ENCODE peak calls at places on chromosomes 7 and 10, in six cellular contexts. G, A, T, E, D and R are unnamed samples.

GRCh38 chr7:11328309-11328708 is 354.6 kb downstream of the PHF14 start:
- DNase-seq in T (no peak), D (no peak), E (no peak), A (no peak), G (no peak), R (no peak)

GRCh38 chr10:116005301-116005700 is 267.7 kb downstream of the GFRA1 start:
- DNase-seq in G (no peak), D (no peak), A (no peak), E (no peak), T (no peak), R (no peak)

GRCh38 chr10:127018766-127019165 is 113.5 kb downstream of the DOCK1 start:
- DNase-seq in A (no peak), T (no peak), E (no peak), D (no peak), G (no peak), R (no peak)

GRCh38 chr7:43758029-43758860 is at the start of gene BLVRA:
- DNase-seq in D (peak; percentile 43), G (peak; percentile 32), T (peak; percentile 48), E (peak; percentile 93), A (no peak), R (no peak)

GRCh38 chr10:129972145-129972965 is 8.3 kb upstream of the EBF3 start:
- DNase-seq in E (peak; percentile 41), D (no peak), G (no peak), T (no peak), A (no peak), R (no peak)

GRCh38 chr10:117763528-117763927 is 221.0 kb downstream of the EMX2 start:
- DNase-seq in D (no peak), A (no peak), E (no peak), T (no peak), G (no peak), R (no peak)

GRCh38 chr10:12512292-12513002 is 163.1 kb downstream of the CAMK1D start:
- DNase-seq in G (peak; percentile 90), E (no peak), T (no peak), A (peak; percentile 73), D (no peak), R (peak; percentile 84)

GRCh38 chr7:115230882-115231508 is 309.1 kb downstream of the MDFIC start:
- DNase-seq in G (peak; percentile 12), E (no peak), A (peak; percentile 14), T (no peak), D (no peak), R (peak; percentile 100)

GRCh38 chr7:93327006-93327633 is 95.0 kb downstream of the VPS50 start:
- DNase-seq in G (no peak), T (no peak), E (no peak), A (no peak), D (no peak), R (no peak)

GRCh38 chr10:114685456-114685855 is 27.4 kb upstream of the ABLIM1 start:
- DNase-seq in E (no peak), A (no peak), D (no peak), G (no peak), T (no peak), R (no peak)

GRCh38 chr7:6248581-6248980 is 23.8 kb downstream of the CYTH3 start:
- DNase-seq in T (no peak), D (no peak), A (no peak), G (no peak), E (no peak), R (no peak)

GRCh38 chr7:158432369-158433270 is 155.0 kb downstream of the PTPRN2 start:
- DNase-seq in E (no peak), D (no peak), T (no peak), A (peak; percentile 90), G (peak; percentile 92), R (peak; percentile 95)

GRCh38 chr7:115340828-115341227 is 418.9 kb downstream of the MDFIC start:
- DNase-seq in D (no peak), G (no peak), E (no peak), T (no peak), A (no peak), R (no peak)

GRCh38 chr10:121411006-121411405 is 187.2 kb downstream of the FGFR2 start:
- DNase-seq in T (no peak), E (no peak), G (no peak), D (no peak), A (no peak), R (no peak)

GRCh38 chr10:69101451-69102095 is 13.7 kb downstream of the SRGN start:
- DNase-seq in E (no peak), G (no peak), T (no peak), A (no peak), D (no peak), R (no peak)

GRCh38 chr7:151951672-151952338 is 4.4 kb upstream of the GALNTL5 start:
- DNase-seq in D (no peak), T (no peak), G (no peak), E (no peak), A (no peak), R (no peak)

GRCh38 chr10:101018118-101018599 is 12.8 kb downstream of the PDZD7 start:
- DNase-seq in A (no peak), D (no peak), G (no peak), T (no peak), E (no peak), R (no peak)

GRCh38 chr10:11134411-11134810 is 116.7 kb downstream of the CELF2 start:
- DNase-seq in D (no peak), T (no peak), A (no peak), G (no peak), E (no peak), R (no peak)

GRCh38 chr7:131604841-131605279 is 48.4 kb upstream of the PODXL start:
- DNase-seq in D (no peak), E (no peak), A (no peak), T (no peak), G (no peak), R (no peak)

GRCh38 chr10:128150045-128150493 is 23.8 kb upstream of the MKI67 start:
- DNase-seq in D (peak; percentile 51), E (peak; percentile 97), A (no peak), T (peak; percentile 67), G (peak; percentile 50), R (no peak)

GRCh38 chr10:129199826-129200225 is 267.2 kb upstream of the MGMT start:
- DNase-seq in D (no peak), E (no peak), A (no peak), T (no peak), G (no peak), R (no peak)

GRCh38 chr10:43816351-43817321 is 168.0 kb upstream of the ZNF32 start:
- DNase-seq in E (peak; percentile 78), A (no peak), G (no peak), D (peak; percentile 47), T (peak; percentile 52), R (no peak)

GRCh38 chr7:10685040-10685439 is 288.6 kb upstream of the PHF14 start:
- DNase-seq in T (no peak), A (no peak), E (no peak), G (no peak), D (no peak), R (no peak)

GRCh38 chr10:101001225-101002035 is 1.8 kb downstream of the LZTS2 start:
- DNase-seq in T (no peak), E (no peak), A (no peak), D (peak; percentile 83), G (peak; percentile 26), R (no peak)

GRCh38 chr7:6228865-6229264 is 43.6 kb downstream of the CYTH3 start:
- DNase-seq in E (peak; percentile 78), A (no peak), D (no peak), T (no peak), G (no peak), R (no peak)

GRCh38 chr7:80635533-80635932 is 2.9 kb upstream of the CD36 start:
- DNase-seq in E (no peak), D (no peak), G (no peak), T (no peak), A (no peak), R (no peak)

GRCh38 chr7:84271550-84271949 is 77.0 kb upstream of the SEMA3A start:
- DNase-seq in D (no peak), A (no peak), G (no peak), T (no peak), E (no peak), R (no peak)

GRCh38 chr10:46229144-46229563 is 57.6 kb upstream of the ANTXRL start:
- DNase-seq in D (peak; percentile 26), E (peak; percentile 27), G (no peak), A (no peak), T (no peak), R (no peak)

GRCh38 chr7:1599571-1600395 is 30.0 kb upstream of the PSMG3 start:
- DNase-seq in D (no peak), E (no peak), A (no peak), T (no peak), G (no peak), R (no peak)

GRCh38 chr7:84336303-84336702 is 141.7 kb upstream of the SEMA3A start:
- DNase-seq in A (no peak), T (no peak), D (no peak), E (peak; percentile 38), G (no peak), R (no peak)

GRCh38 chr10:17247210-17247609 is 19.2 kb downstream of the VIM start:
- DNase-seq in G (no peak), D (no peak), E (no peak), T (no peak), A (no peak), R (no peak)

GRCh38 chr7:1279041-1279440 is 46.4 kb downstream of the UNCX start:
- DNase-seq in D (no peak), E (no peak), T (no peak), G (no peak), A (no peak), R (no peak)

GRCh38 chr10:77005901-77006300 is 631.7 kb downstream of the KCNMA1 start:
- DNase-seq in G (no peak), T (no peak), E (no peak), D (no peak), A (no peak), R (no peak)

GRCh38 chr10:75400769-75401568 is 595 bp downstream of the ZNF503 start:
- DNase-seq in G (peak; percentile 70), E (peak; percentile 57), A (peak; percentile 39), D (peak; percentile 51), T (no peak), R (no peak)

GRCh38 chr7:5597772-5598171 is 174.1 kb upstream of the TNRC18 start:
- DNase-seq in T (no peak), A (no peak), E (no peak), G (no peak), D (no peak), R (no peak)

GRCh38 chr7:111498608-111499007 is 63.7 kb downstream of the IMMP2L start:
- DNase-seq in E (no peak), G (no peak), T (no peak), A (no peak), D (no peak), R (no peak)

GRCh38 chr7:24877790-24878311 is 102.1 kb downstream of the OSBPL3 start:
- DNase-seq in G (peak; percentile 8), T (no peak), A (no peak), D (peak; percentile 13), E (peak; percentile 45), R (no peak)

GRCh38 chr10:24556746-24557742 is 166.6 kb downstream of the ARHGAP21 start:
- DNase-seq in D (no peak), E (peak; percentile 57), G (no peak), T (no peak), A (no peak), R (no peak)

GRCh38 chr10:132414402-132415016 is 17.5 kb downstream of the PWWP2B start:
- DNase-seq in D (no peak), E (no peak), T (no peak), A (no peak), G (no peak), R (no peak)